ENCODE peak calls at places on chromosomes 16 and 17, in seven cellular contexts. One of them, this sample, is unnamed. For H3K36me3, the result is how much of the 10 kb centered on the place peaks cover.

GRCh38 chr16:84339766-84340165 is 28.6 kb upstream of the ATP2C2 start:
- DNase-seq in stomach: no peak
- DNase-seq in tibial artery: no peak
- DNase-seq in GM06990: no peak
- DNase-seq in ascending aorta: no peak
- DNase-seq in MM.1S: no peak
- DNase-seq in psoas muscle: no peak
- DNase-seq in this sample: no peak

GRCh38 chr17:27564463-27564862 is 66.5 kb upstream of the LGALS9 start:
- DNase-seq in GM06990: no peak
- DNase-seq in psoas muscle: no peak
- DNase-seq in ascending aorta: no peak
- DNase-seq in MM.1S: no peak
- DNase-seq in tibial artery: no peak
- DNase-seq in stomach: no peak
- DNase-seq in this sample: no peak

GRCh38 chr17:43431741-43432523 is 33.1 kb downstream of the ARL4D start:
- DNase-seq in MM.1S: no peak
- DNase-seq in GM06990: no peak
- DNase-seq in psoas muscle: peak
- DNase-seq in ascending aorta: no peak
- DNase-seq in tibial artery: peak
- DNase-seq in stomach: no peak
- DNase-seq in this sample: peak

GRCh38 chr16:29811170-29811895 is 660 bp upstream of the PRRT2 start:
- DNase-seq in psoas muscle: peak
- DNase-seq in stomach: peak
- DNase-seq in GM06990: peak
- DNase-seq in ascending aorta: peak
- DNase-seq in MM.1S: peak
- DNase-seq in tibial artery: peak
- DNase-seq in this sample: peak

GRCh38 chr16:89122322-89122831 is 28.7 kb downstream of the ACSF3 start:
- DNase-seq in ascending aorta: no peak
- DNase-seq in tibial artery: no peak
- DNase-seq in MM.1S: peak
- DNase-seq in GM06990: peak
- DNase-seq in stomach: peak
- DNase-seq in psoas muscle: peak
- DNase-seq in this sample: no peak

GRCh38 chr17:48634446-48635208 is 8.5 kb upstream of the HOXB9 start:
- DNase-seq in stomach: no peak
- DNase-seq in tibial artery: no peak
- DNase-seq in MM.1S: no peak
- DNase-seq in ascending aorta: no peak
- DNase-seq in GM06990: no peak
- DNase-seq in psoas muscle: no peak
- DNase-seq in this sample: no peak

GRCh38 chr17:38415250-38416194 is 12.7 kb upstream of the ARHGAP23 start:
- DNase-seq in stomach: no peak
- DNase-seq in MM.1S: peak
- DNase-seq in ascending aorta: no peak
- DNase-seq in psoas muscle: peak
- DNase-seq in GM06990: peak
- DNase-seq in tibial artery: no peak
- DNase-seq in this sample: no peak

GRCh38 chr16:65413861-65414260 is 292.0 kb upstream of the CDH11 start:
- DNase-seq in psoas muscle: no peak
- DNase-seq in GM06990: no peak
- DNase-seq in tibial artery: no peak
- DNase-seq in stomach: no peak
- DNase-seq in MM.1S: no peak
- DNase-seq in ascending aorta: no peak
- DNase-seq in this sample: no peak

GRCh38 chr17:80585880-80586279 is 41.2 kb downstream of the RPTOR start:
- DNase-seq in ascending aorta: no peak
- DNase-seq in tibial artery: no peak
- DNase-seq in stomach: no peak
- DNase-seq in GM06990: no peak
- DNase-seq in psoas muscle: no peak
- DNase-seq in MM.1S: no peak
- DNase-seq in this sample: no peak

GRCh38 chr17:2050871-2051387 is 4.0 kb upstream of the HIC1 start:
- DNase-seq in tibial artery: no peak
- DNase-seq in stomach: peak
- DNase-seq in MM.1S: no peak
- DNase-seq in ascending aorta: no peak
- DNase-seq in psoas muscle: peak
- DNase-seq in GM06990: no peak
- DNase-seq in this sample: no peak

GRCh38 chr17:44065668-44066203 is 735 bp downstream of the LSM12 start:
- DNase-seq in tibial artery: no peak
- DNase-seq in stomach: no peak
- DNase-seq in ascending aorta: no peak
- DNase-seq in MM.1S: no peak
- DNase-seq in psoas muscle: no peak
- DNase-seq in GM06990: no peak
- DNase-seq in this sample: no peak

GRCh38 chr16:67886387-67886786 is 1.7 kb downstream of the NRN1L start:
- DNase-seq in GM06990: no peak
- DNase-seq in tibial artery: no peak
- DNase-seq in psoas muscle: no peak
- DNase-seq in ascending aorta: no peak
- DNase-seq in stomach: no peak
- DNase-seq in MM.1S: no peak
- DNase-seq in this sample: no peak

GRCh38 chr17:51238253-51238887 is 21.5 kb downstream of the MBTD1 start:
- DNase-seq in stomach: no peak
- DNase-seq in GM06990: peak
- DNase-seq in psoas muscle: no peak
- DNase-seq in tibial artery: no peak
- DNase-seq in MM.1S: no peak
- DNase-seq in ascending aorta: no peak
- DNase-seq in this sample: no peak

GRCh38 chr16:57846078-57846697 is 43.9 kb upstream of the KIFC3 start:
- DNase-seq in MM.1S: peak
- DNase-seq in ascending aorta: no peak
- DNase-seq in tibial artery: no peak
- DNase-seq in GM06990: no peak
- DNase-seq in stomach: no peak
- DNase-seq in psoas muscle: no peak
- DNase-seq in this sample: no peak

GRCh38 chr17:41635121-41636097 is 11.0 kb upstream of the KRT17 start:
- DNase-seq in GM06990: no peak
- DNase-seq in stomach: peak
- DNase-seq in psoas muscle: no peak
- DNase-seq in tibial artery: no peak
- DNase-seq in MM.1S: no peak
- DNase-seq in ascending aorta: no peak
- DNase-seq in this sample: peak

GRCh38 chr17:62892870-62893338 is 73.1 kb upstream of the TANC2 start:
- DNase-seq in psoas muscle: no peak
- DNase-seq in MM.1S: no peak
- DNase-seq in ascending aorta: no peak
- DNase-seq in tibial artery: peak
- DNase-seq in stomach: peak
- DNase-seq in GM06990: no peak
- DNase-seq in this sample: no peak

GRCh38 chr17:41394254-41395016 is 3.0 kb downstream of the KRT31 start:
- DNase-seq in GM06990: no peak
- DNase-seq in stomach: no peak
- DNase-seq in tibial artery: no peak
- DNase-seq in psoas muscle: no peak
- DNase-seq in ascending aorta: no peak
- DNase-seq in MM.1S: no peak
- DNase-seq in this sample: no peak

GRCh38 chr17:4501295-4501949 is 2.7 kb downstream of the SPNS2 start:
- DNase-seq in GM06990: no peak
- DNase-seq in stomach: no peak
- DNase-seq in tibial artery: no peak
- DNase-seq in psoas muscle: no peak
- DNase-seq in MM.1S: no peak
- DNase-seq in ascending aorta: no peak
- DNase-seq in this sample: no peak

GRCh38 chr17:36937001-36937960 is at the start of gene LHX1:
- DNase-seq in stomach: no peak
- DNase-seq in ascending aorta: no peak
- DNase-seq in GM06990: no peak
- DNase-seq in tibial artery: no peak
- DNase-seq in MM.1S: no peak
- DNase-seq in psoas muscle: no peak
- DNase-seq in this sample: no peak

GRCh38 chr16:11903906-11904305 is 11.8 kb downstream of the GSPT1 start:
- DNase-seq in MM.1S: no peak
- DNase-seq in stomach: no peak
- DNase-seq in ascending aorta: no peak
- DNase-seq in GM06990: no peak
- DNase-seq in psoas muscle: no peak
- DNase-seq in tibial artery: no peak
- DNase-seq in this sample: no peak
- H3K36me3 ChIP-seq in MM.1S: under half
- H3K36me3 ChIP-seq in stomach: under half
- H3K36me3 ChIP-seq in ascending aorta: under half
- H3K36me3 ChIP-seq in GM06990: under half
- H3K36me3 ChIP-seq in psoas muscle: under half
- H3K36me3 ChIP-seq in tibial artery: under half
- H3K36me3 ChIP-seq in this sample: under half

DNA sequence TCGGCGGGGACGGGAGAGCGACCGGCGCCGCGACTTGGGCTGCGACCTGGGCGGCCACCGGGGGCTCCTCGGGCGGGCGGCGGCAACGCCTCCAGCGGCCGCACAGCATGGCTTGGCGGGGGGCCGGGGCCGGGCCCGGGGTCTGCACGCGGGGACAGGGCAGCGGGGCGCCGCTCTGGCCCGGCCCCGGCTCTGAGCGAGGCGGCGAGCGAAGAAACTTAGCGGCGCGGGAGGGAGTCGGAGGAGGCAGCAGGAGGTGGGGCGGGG is at the start of gene PLCD3:
- DNase-seq in GM06990: no peak
- DNase-seq in ascending aorta: no peak
- DNase-seq in MM.1S: peak
- DNase-seq in tibial artery: no peak
- DNase-seq in psoas muscle: no peak
- DNase-seq in stomach: no peak
- DNase-seq in this sample: no peak
- TF ChIP-seq CTCF in GM06990: no peak
- TF ChIP-seq CTCF in ascending aorta: no peak
- TF ChIP-seq CTCF in MM.1S: no peak
- TF ChIP-seq CTCF in tibial artery: no peak
- TF ChIP-seq CTCF in psoas muscle: no peak
- TF ChIP-seq CTCF in stomach: no peak
- TF ChIP-seq CTCF in this sample: no peak

GRCh38 chr16:18809165-18809564 is 7.8 kb upstream of the ARL6IP1 start:
- DNase-seq in tibial artery: no peak
- DNase-seq in psoas muscle: no peak
- DNase-seq in ascending aorta: no peak
- DNase-seq in stomach: no peak
- DNase-seq in GM06990: no peak
- DNase-seq in MM.1S: no peak
- DNase-seq in this sample: no peak

GRCh38 chr16:18816286-18816685 is 14.9 kb upstream of the ARL6IP1 start:
- DNase-seq in tibial artery: no peak
- DNase-seq in ascending aorta: no peak
- DNase-seq in GM06990: no peak
- DNase-seq in MM.1S: no peak
- DNase-seq in stomach: no peak
- DNase-seq in psoas muscle: no peak
- DNase-seq in this sample: no peak

GRCh38 chr16:18811925-18812324 is 10.6 kb upstream of the ARL6IP1 start:
- DNase-seq in MM.1S: no peak
- DNase-seq in ascending aorta: no peak
- DNase-seq in GM06990: no peak
- DNase-seq in tibial artery: no peak
- DNase-seq in psoas muscle: no peak
- DNase-seq in stomach: no peak
- DNase-seq in this sample: no peak
- H3K36me3 ChIP-seq in MM.1S: under half
- H3K36me3 ChIP-seq in ascending aorta: half or more
- H3K36me3 ChIP-seq in GM06990: under half
- H3K36me3 ChIP-seq in tibial artery: half or more
- H3K36me3 ChIP-seq in psoas muscle: under half
- H3K36me3 ChIP-seq in stomach: under half
- H3K36me3 ChIP-seq in this sample: under half

DNA sequence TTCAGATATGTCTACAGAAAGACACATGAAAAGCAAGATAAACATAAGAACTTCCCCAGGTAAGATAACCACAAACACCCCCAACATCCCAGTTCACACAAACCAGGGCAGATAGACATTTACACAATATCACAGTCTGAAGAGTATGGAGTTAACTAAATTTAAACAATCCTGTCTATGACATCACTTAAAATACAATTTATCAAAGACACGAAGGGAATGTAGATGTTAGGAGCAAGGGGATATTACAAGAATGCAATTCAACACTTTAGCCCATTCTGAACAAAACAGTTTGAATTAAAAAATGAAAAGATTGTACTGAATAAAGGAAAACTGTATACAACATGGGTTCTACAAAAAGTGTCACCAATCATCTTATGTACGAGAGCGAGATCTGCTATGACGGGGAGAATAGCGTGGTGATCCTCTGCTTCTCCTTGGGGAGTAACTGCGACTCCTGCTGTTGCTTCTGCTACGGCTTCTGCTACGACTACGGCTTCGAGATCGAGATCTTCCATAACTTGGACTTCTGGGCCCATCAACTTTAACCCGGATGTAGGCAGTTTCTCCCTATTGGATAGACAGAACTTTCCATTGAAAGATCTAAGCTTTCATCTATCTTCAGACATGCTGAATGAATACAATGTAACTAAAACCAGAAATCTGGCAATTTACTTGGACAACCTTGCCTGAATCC is 1.9 kb downstream of the SRSF1 start:
- DNase-seq in MM.1S: no peak
- DNase-seq in stomach: no peak
- DNase-seq in psoas muscle: no peak
- DNase-seq in tibial artery: no peak
- DNase-seq in GM06990: no peak
- DNase-seq in ascending aorta: no peak
- DNase-seq in this sample: no peak
- TF ChIP-seq CTCF in MM.1S: no peak
- TF ChIP-seq CTCF in stomach: no peak
- TF ChIP-seq CTCF in psoas muscle: no peak
- TF ChIP-seq CTCF in tibial artery: no peak
- TF ChIP-seq CTCF in GM06990: no peak
- TF ChIP-seq CTCF in ascending aorta: no peak
- TF ChIP-seq CTCF in this sample: no peak

DNA sequence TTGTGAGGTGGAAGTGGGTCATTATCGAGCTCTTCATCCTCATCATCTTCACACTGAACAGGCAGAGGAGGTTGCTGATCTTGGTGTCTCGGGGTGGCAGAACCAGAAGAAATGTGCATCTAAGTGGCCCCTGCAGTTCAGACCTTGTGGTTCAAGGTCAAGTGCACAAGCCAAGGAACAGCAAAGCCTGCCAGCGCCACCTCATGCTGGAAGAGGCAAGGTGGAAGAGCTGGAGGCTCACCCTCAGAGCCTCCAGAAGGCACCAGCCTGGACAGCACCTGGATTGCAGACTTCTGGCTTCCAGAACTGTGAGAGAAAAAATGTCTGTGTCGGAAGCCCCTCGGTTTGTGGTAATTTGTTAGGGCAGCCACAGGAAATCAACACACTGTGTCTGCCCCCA is 32.7 kb downstream of the IFT140 start:
- DNase-seq in psoas muscle: no peak
- DNase-seq in ascending aorta: no peak
- DNase-seq in stomach: no peak
- DNase-seq in GM06990: no peak
- DNase-seq in MM.1S: no peak
- DNase-seq in tibial artery: no peak
- DNase-seq in this sample: no peak
- H3K36me3 ChIP-seq in psoas muscle: under half
- H3K36me3 ChIP-seq in ascending aorta: under half
- H3K36me3 ChIP-seq in stomach: under half
- H3K36me3 ChIP-seq in GM06990: under half
- H3K36me3 ChIP-seq in MM.1S: under half
- H3K36me3 ChIP-seq in tibial artery: under half
- H3K36me3 ChIP-seq in this sample: under half